ENCODE peak calls at places on chromosomes 13 and 19, in five cellular contexts. J, P, C, L and I are unnamed samples.

GRCh38 chr19:32178401-32178800 is 167.0 kb upstream of the ZNF507 start:
- DNase-seq in J (no peak), P (no peak), C (no peak), L (no peak), I (no peak)

GRCh38 chr13:74246398-74246975 is 112.3 kb upstream of the KLF12 start:
- DNase-seq in J (peak; percentile 43), P (no peak), C (no peak), L (no peak), I (no peak)

GRCh38 chr13:102654786-102655185 is 40.1 kb downstream of the METTL21C start:
- DNase-seq in J (no peak), P (no peak), C (no peak), L (no peak), I (no peak)

GRCh38 chr19:835201-835810 is 5.5 kb upstream of the PRTN3 start:
- DNase-seq in J (no peak), P (no peak), C (no peak), L (no peak), I (no peak)

GRCh38 chr19:53088091-53088490 is 15.1 kb downstream of the ZNF160 start:
- DNase-seq in J (no peak), P (no peak), C (no peak), L (no peak), I (no peak)

GRCh38 chr13:32048816-32049215 is 17.2 kb downstream of the FRY start:
- DNase-seq in J (no peak), P (no peak), C (no peak), L (no peak), I (no peak)

GRCh38 chr13:84265365-84265764 is 383.1 kb upstream of the SLITRK1 start:
- DNase-seq in J (no peak), P (no peak), C (no peak), L (no peak), I (no peak)

GRCh38 chr13:112444001-112444311 is 67.8 kb downstream of the SPACA7 start:
- DNase-seq in J (peak; percentile 56), P (no peak), C (peak; percentile 65), L (peak; percentile 62), I (peak; percentile 10)

GRCh38 chr19:10882108-10882457 is 10.7 kb downstream of the CARM1 start:
- DNase-seq in J (no peak), P (no peak), C (no peak), L (peak; percentile 57), I (no peak)

GRCh38 chr13:98986226-98986846 is 8.5 kb upstream of the DOCK9 start:
- DNase-seq in J (no peak), P (no peak), C (no peak), L (no peak), I (no peak)

GRCh38 chr13:100855151-100855550 is 180.6 kb upstream of the TMTC4 start:
- DNase-seq in J (no peak), P (no peak), C (no peak), L (no peak), I (no peak)

GRCh38 chr19:17484520-17485180 is 14.3 kb downstream of the SLC27A1 start:
- DNase-seq in J (no peak), P (no peak), C (no peak), L (no peak), I (no peak)

GRCh38 chr19:6402834-6403608 is 10.1 kb upstream of the GTF2F1 start:
- DNase-seq in J (peak; percentile 88), P (no peak), C (no peak), L (no peak), I (no peak)

GRCh38 chr13:113794764-113795173 is 35.7 kb downstream of the TMEM255B start:
- DNase-seq in J (no peak), P (no peak), C (no peak), L (no peak), I (no peak)